ENCODE peak calls at places on chromosomes 6 and 20, in seven cellular contexts. J is brain microvascular endothelial cell, L is choroid plexus epithelial cell, W is nephron progenitor cell, Y is heart left ventricle, C is fibroblast of lung, H is dorsolateral prefrontal cortex. N is an unnamed sample.
A peak's percentile ranks its signal among the peaks of the same experiment; 100 is the strongest.

GRCh38 chr6:46734867-46735719 is at the start of gene PLA2G7:
- DNase-seq in J (no peak), L (no peak), W (peak; percentile 74), Y (no peak), C (peak; percentile 24), H (peak; percentile 40), N (peak; percentile 70)

GRCh38 chr20:59031326-59032022 is 661 bp downstream of the ATP5F1E start:
- DNase-seq in J (no peak), L (no peak), W (no peak), Y (no peak), C (no peak), H (no peak), N (no peak)

GRCh38 chr6:127026247-127026646 is 92.2 kb upstream of the RSPO3 start:
- DNase-seq in J (no peak), L (peak; percentile 44), W (no peak), Y (no peak), C (peak; percentile 22), H (no peak), N (no peak)

GRCh38 chr6:50716887-50717509 is 3.7 kb downstream of the TFAP2D start:
- DNase-seq in J (no peak), L (no peak), W (no peak), Y (no peak), C (no peak), H (no peak), N (no peak)

GRCh38 chr6:144820270-144820669 is 535.1 kb downstream of the UTRN start:
- DNase-seq in J (no peak), L (no peak), W (no peak), Y (no peak), C (peak; percentile 62), H (no peak), N (no peak)

GRCh38 chr6:160005861-160006540 is 37.1 kb downstream of the IGF2R start:
- DNase-seq in J (no peak), L (peak; percentile 75), W (no peak), Y (peak; percentile 57), C (peak; percentile 67), H (peak; percentile 31), N (peak; percentile 32)

GRCh38 chr6:108114861-108115597 is 40.5 kb upstream of the OSTM1 start:
- DNase-seq in J (peak; percentile 59), L (peak; percentile 74), W (peak; percentile 63), Y (peak; percentile 59), C (peak; percentile 82), H (peak; percentile 17), N (peak; percentile 72)

GRCh38 chr6:108690326-108691000 is 129.7 kb downstream of the FOXO3 start:
- DNase-seq in J (peak; percentile 28), L (peak; percentile 49), W (no peak), Y (no peak), C (peak; percentile 78), H (no peak), N (no peak)

DNA sequence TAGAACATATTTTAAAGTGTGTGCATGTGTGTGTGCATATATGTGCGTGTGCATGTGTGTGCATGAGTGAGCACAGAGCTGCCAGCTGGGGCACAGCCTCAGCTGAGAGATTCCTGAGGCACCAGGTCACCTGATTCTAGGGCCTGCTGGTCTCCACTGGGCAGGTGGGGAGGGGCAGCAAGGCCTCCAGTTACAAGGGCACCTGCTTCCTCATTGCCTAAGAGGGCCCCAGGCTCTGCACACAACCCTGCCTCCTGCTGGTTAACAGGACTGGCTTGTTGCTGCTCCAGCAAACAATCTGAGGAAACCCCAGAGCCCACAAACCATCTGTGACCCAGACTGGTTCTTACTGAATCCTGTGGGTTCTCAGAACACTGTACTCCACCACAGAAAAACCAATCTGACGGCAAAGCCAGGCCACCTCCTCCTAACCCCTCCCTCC is 22.9 kb upstream of the UBE2J1 start:
- DNase-seq in J (no peak), L (peak; percentile 39), W (peak; percentile 35), Y (peak; percentile 42), C (no peak), H (no peak), N (peak; percentile 76)
- TF ChIP-seq CTCF in J (peak; percentile 29), L (peak; percentile 44), W (no peak), Y (no peak), C (peak; percentile 19), H (no peak), N (no peak)

DNA sequence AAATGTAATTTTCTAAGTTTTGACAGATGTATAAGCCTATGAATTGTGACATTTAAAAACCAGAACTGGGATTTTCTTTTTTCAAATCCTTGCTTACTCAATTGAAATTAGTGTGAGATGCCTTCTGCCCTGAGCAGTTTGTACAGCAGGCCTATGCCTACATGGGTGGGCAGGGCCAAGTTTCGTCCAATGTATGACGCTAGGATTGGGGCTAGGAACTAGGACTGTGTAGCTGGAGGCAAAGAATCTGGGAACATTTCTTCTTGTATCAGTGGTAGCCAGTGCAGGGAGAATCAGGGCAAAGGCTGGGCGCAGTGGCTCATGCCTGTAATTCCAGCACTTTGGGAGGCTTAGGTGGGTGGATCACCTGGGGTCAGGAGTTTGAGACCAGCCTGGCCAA is 3.9 kb upstream of the PTPRA start:
- DNase-seq in J (no peak), L (no peak), W (no peak), Y (no peak), C (no peak), H (no peak), N (no peak)
- TF ChIP-seq CTCF in J (no peak), L (no peak), W (no peak), Y (no peak), C (no peak), H (no peak), N (no peak)

GRCh38 chr20:49288784-49289696 is 11.2 kb upstream of the ZNFX1 start:
- DNase-seq in J (no peak), L (no peak), W (no peak), Y (no peak), C (no peak), H (no peak), N (no peak)
- TF ChIP-seq CTCF in J (no peak), L (no peak), W (no peak), Y (no peak), C (no peak), H (no peak), N (no peak)

GRCh38 chr6:122161136-122161535 is 238.3 kb upstream of the HSF2 start:
- DNase-seq in J (no peak), L (no peak), W (no peak), Y (no peak), C (no peak), H (no peak), N (no peak)
- TF ChIP-seq CTCF in J (no peak), L (no peak), W (no peak), Y (no peak), C (no peak), H (no peak), N (no peak)

GRCh38 chr20:63520939-63521601 is 505 bp downstream of the PPDPF start:
- DNase-seq in J (peak; percentile 9), L (peak; percentile 69), W (peak; percentile 69), Y (peak; percentile 72), C (peak; percentile 50), H (peak; percentile 75), N (peak; percentile 82)

GRCh38 chr20:63518351-63518861 is 2.2 kb upstream of the PPDPF start:
- DNase-seq in J (no peak), L (no peak), W (no peak), Y (peak; percentile 34), C (no peak), H (no peak), N (peak; percentile 21)

GRCh38 chr20:63520594-63520938 is at the start of gene PPDPF:
- DNase-seq in J (peak; percentile 53), L (peak; percentile 84), W (peak; percentile 87), Y (no peak), C (peak; percentile 67), H (peak; percentile 81), N (peak; percentile 88)

GRCh38 chr20:63518946-63519764 is 1.4 kb upstream of the PPDPF start:
- DNase-seq in J (no peak), L (no peak), W (no peak), Y (peak; percentile 30), C (no peak), H (no peak), N (peak; percentile 14)

DNA sequence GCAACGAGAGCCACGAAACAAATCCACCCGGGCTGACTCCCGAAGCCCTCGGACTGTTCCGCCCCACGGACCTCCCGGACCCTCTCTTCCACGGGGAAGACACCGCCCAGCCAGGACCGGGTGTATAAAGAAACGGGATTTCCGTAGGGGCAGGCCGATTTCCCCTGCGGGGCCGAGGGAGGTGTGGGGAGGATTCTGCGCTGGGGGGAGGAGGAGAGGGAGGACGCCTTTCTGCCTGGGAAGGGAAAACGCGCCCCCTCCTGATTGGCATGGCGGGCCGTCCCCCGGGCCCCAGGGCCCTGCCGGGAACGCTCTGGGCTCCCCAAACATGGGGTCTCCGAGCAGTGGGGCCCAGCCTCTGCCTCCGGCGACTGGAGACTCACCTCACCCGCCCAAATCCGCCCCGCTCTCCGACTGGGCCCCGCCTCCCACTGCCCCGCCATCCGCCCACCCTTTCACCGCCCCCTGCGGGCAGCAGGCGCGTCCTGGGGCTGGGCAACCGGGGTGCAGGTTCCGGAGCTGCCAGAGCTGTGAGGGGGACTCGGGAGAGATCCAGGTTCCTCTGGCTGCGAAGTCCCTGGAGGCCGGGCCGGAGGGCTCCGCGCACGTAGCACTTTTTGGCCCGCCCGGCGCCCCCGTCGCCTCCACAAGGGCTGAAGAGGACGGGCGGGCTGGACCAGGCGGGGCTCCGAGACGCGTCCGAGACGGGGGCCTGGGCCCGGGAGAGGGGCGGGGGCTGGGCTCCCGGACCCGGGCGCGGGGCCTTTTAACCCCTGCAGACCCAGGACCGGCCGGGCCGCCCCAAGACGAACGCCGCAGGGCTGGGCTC is 586 bp upstream of the PPDPF start:
- DNase-seq in J (no peak), L (no peak), W (peak; percentile 76), Y (peak; percentile 83), C (peak; percentile 49), H (no peak), N (peak; percentile 76)
- TF ChIP-seq CTCF in J (peak; percentile 42), L (peak; percentile 25), W (peak; percentile 8), Y (peak; percentile 44), C (peak; percentile 24), H (peak; percentile 39), N (peak; percentile 25)

DNA sequence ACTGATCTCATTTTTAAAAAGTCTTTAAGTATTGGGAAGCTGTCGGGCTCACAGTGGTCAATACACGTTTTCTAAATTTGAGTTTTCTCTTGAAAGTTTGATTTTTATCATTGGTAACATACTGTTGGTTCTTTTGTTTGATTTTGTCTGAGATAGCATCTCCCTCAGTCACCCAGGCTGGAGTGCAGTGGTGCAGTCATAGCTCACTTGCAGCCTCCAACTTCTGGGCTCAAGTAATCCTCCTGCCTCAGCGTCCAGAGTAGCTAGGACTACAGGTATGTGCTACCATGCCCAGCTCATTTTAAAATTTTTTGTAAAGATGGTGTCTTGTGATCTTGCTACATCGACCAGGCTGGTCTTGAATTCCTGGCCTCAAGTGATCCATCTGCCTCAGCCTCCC is 9.1 kb downstream of the PPARD start:
- DNase-seq in J (no peak), L (no peak), W (no peak), Y (no peak), C (no peak), H (no peak), N (no peak)
- TF ChIP-seq CTCF in J (no peak), L (no peak), W (no peak), Y (no peak), C (no peak), H (no peak), N (no peak)

DNA sequence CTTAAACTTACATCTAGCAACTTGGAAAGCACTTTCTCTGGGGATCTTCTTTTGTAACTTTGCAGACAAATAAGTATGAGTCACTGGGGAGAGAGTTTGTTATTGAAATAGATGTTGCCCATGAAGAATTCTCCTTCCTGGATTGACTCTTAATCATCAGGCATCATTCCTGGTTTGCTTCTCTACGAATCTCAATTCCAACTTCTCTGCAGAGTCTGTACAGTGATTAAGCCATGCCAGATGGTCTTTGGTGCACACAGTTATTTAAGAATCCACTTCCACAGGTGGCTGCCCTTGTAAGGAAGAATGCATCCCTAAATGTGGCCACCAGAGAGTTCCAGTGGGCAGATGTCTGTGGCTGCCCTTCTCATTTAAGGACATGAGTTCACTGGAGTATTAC is 25.7 kb downstream of the MYCT1 start:
- DNase-seq in J (no peak), L (peak; percentile 45), W (no peak), Y (no peak), C (peak; percentile 71), H (no peak), N (peak; percentile 32)
- TF ChIP-seq CTCF in J (no peak), L (no peak), W (no peak), Y (no peak), C (no peak), H (no peak), N (no peak)

N was measured in glutamatergic neuron.